ENCODE peak calls at places on chromosome X, in five cellular contexts. M, P, H, V and B are unnamed samples.

GRCh38 chrX:42708222-42708621 is 69.7 kb downstream of the PPP1R2C start:
- DNase-seq in P (no peak), M (peak; percentile 38), H (no peak), V (no peak), B (no peak)

GRCh38 chrX:22128961-22129360 is 96.8 kb downstream of the PHEX start:
- DNase-seq in V (no peak), H (no peak), P (no peak), M (no peak), B (no peak)

GRCh38 chrX:48688531-48689142 is 5.0 kb downstream of the WAS start:
- DNase-seq in M (no peak), P (no peak), H (no peak), V (no peak), B (no peak)

GRCh38 chrX:48996969-48997368 is 5.1 kb downstream of the GRIPAP1 start:
- DNase-seq in V (no peak), M (no peak), H (no peak), P (no peak), B (no peak)

GRCh38 chrX:136711147-136711546 is 63.2 kb downstream of the CD40LG start:
- DNase-seq in M (peak; percentile 60), P (no peak), H (peak; percentile 53), V (peak; percentile 30), B (no peak)

GRCh38 chrX:38166478-38167083 is 54.1 kb downstream of the SRPX start:
- DNase-seq in M (peak; percentile 75), P (no peak), V (no peak), H (peak; percentile 18), B (no peak)

GRCh38 chrX:127908369-127908768 is 143.8 kb downstream of the ACTRT1 start:
- DNase-seq in P (no peak), M (no peak), H (no peak), V (no peak), B (no peak)

GRCh38 chrX:43573441-43574015 is 82.6 kb upstream of the MAOA start:
- DNase-seq in M (no peak), V (no peak), H (no peak), P (no peak), B (no peak)

GRCh38 chrX:134688181-134688580 is 29.9 kb upstream of the PLAC1 start:
- DNase-seq in P (no peak), V (no peak), H (no peak), M (peak; percentile 34), B (no peak)

GRCh38 chrX:123184858-123185251 is 777 bp downstream of the GRIA3 start:
- DNase-seq in M (peak; percentile 55), V (no peak), P (no peak), H (no peak), B (no peak)

GRCh38 chrX:1242901-1243402 is 25.7 kb upstream of the CSF2RA start:
- DNase-seq in P (no peak), V (no peak), M (peak; percentile 4), H (peak; percentile 59), B (no peak)

GRCh38 chrX:39017716-39018115 is 216.5 kb downstream of the MID1IP1 start:
- DNase-seq in P (peak; percentile 24), V (no peak), H (no peak), M (no peak), B (no peak)

GRCh38 chrX:11239230-11239629 is 54.0 kb upstream of the AMELX start:
- DNase-seq in V (no peak), M (peak; percentile 67), H (no peak), P (no peak), B (peak; percentile 46)

GRCh38 chrX:129781134-129782014 is 1.6 kb downstream of the SASH3 start:
- DNase-seq in M (no peak), H (no peak), P (no peak), V (peak; percentile 23), B (no peak)

GRCh38 chrX:48540015-48540350 is 469 bp downstream of the TBC1D25 start:
- DNase-seq in M (peak; percentile 56), V (peak; percentile 29), P (peak; percentile 30), H (no peak), B (no peak)

GRCh38 chrX:150456466-150456865 is 93.3 kb downstream of the MAMLD1 start:
- DNase-seq in M (no peak), P (no peak), H (peak; percentile 7), V (no peak), B (no peak)

GRCh38 chrX:3638280-3638873 is 75.1 kb downstream of the PRKX start:
- DNase-seq in M (peak; percentile 81), P (peak; percentile 23), H (peak; percentile 37), V (no peak), B (no peak)

GRCh38 chrX:11792461-11793421 is 34.7 kb downstream of the MSL3 start:
- DNase-seq in P (no peak), H (peak; percentile 7), V (no peak), M (no peak), B (no peak)

GRCh38 chrX:150482537-150483217 is 85.7 kb upstream of the MTM1 start:
- DNase-seq in P (no peak), M (peak; percentile 44), H (peak; percentile 55), V (no peak), B (peak; percentile 25)

GRCh38 chrX:130770615-130771014 is 132.4 kb downstream of the ENOX2 start:
- DNase-seq in P (no peak), M (peak; percentile 44), H (peak; percentile 16), V (no peak), B (peak; percentile 51)

GRCh38 chrX:153476628-153477027 is 6.3 kb upstream of the HAUS7 start:
- DNase-seq in P (no peak), M (peak; percentile 19), V (peak; percentile 43), H (no peak), B (no peak)

GRCh38 chrX:71992711-71993110 is 82.1 kb downstream of the NHSL2 start:
- DNase-seq in V (no peak), P (no peak), M (no peak), H (no peak), B (no peak)

GRCh38 chrX:103773445-103773844 is 3.2 kb upstream of the PLP1 start:
- DNase-seq in M (no peak), H (no peak), V (no peak), P (no peak), B (no peak)

GRCh38 chrX:70132244-70132643 is 1.0 kb upstream of the IGBP1 start:
- DNase-seq in V (no peak), H (peak; percentile 10), P (no peak), M (no peak), B (no peak)

DNA sequence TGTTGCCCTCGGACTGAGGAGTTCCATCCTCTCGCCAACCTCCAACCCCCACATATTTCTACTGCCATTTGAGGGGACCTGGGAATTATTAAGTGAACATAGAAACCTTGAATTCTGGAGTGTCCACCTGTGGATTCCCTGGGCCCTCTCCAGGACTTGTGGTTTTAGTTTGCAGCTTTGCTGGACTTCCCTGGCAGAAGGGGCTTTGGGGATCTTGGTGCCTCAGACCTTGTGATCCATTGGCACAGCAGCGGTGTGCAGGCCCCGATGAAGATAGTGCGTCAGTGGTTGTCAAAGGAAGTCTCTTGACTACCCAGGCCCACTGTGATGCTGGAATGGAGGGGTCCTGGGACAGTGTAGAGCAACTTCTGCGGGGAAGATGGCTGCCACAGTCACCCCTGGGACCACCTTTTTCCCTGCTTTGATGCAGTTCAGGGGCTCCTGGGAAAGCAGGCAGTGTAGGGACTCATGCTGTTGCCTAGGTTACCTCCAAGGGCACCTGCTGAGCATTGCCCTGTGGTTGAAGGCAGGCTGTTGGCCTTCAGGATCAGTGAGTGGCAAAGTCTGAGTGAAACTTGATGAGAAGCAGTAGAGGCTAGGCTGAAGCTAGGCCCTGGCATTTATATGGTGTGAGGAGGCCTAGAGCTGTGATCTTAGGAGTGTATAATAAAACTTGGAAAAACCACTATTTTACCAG is 2.1 kb downstream of the SLC16A2 start:
- DNase-seq in M (no peak), V (no peak), H (no peak), P (peak; percentile 0), B (no peak)
- H3K4me3 ChIP-seq in M (peak overlapping the region; percentile 83), V (no peak overlapping the region), H (no peak overlapping the region), P (peak overlapping the region; percentile 71), B (no peak overlapping the region)

DNA sequence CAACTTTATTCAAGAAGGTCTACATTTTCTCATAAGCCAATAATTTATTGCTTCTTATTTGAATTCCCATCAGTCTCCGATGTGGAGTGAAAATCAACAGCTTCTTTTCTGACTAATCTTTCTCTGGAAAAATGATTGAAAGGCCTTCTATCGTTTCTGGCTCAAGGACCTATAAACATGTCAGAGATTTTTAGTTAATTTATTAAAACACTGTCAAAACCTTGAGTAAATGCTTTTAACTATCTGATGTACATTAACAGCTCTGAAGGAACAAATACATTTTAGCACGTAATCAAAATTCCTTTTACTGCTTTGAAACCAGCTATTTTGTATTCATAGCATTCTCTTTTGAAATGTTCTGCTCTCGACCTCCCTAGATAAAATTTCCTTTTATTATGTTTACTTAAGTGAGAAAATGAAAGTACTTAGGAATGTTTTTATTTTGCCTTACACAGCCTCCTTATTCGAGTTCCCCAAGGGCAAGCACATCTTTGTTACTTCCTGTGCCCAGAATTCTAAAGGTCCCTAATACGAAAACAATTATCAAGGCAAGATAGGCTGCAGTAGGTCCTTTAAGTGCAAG is 3.2 kb upstream of the ZFX start:
- DNase-seq in P (no peak), H (peak; percentile 52), V (no peak), M (peak; percentile 55), B (no peak)
- H3K4me3 ChIP-seq in P (no peak overlapping the region), H (peak overlapping the region; percentile 18), V (peak overlapping the region; percentile 29), M (peak overlapping the region; percentile 34), B (no peak overlapping the region)

GRCh38 chrX:132957211-132958085 is 981 bp downstream of the HS6ST2 start:
- DNase-seq in V (peak; percentile 6), P (peak; percentile 66), H (peak; percentile 6), M (peak; percentile 25), B (no peak)
- H3K4me3 ChIP-seq in V (peak overlapping the region; percentile 50), P (peak overlapping the region; percentile 55), H (peak overlapping the region; percentile 40), M (peak overlapping the region; percentile 47), B (peak overlapping the region; percentile 54)

GRCh38 chrX:57282568-57282967 is 3.9 kb upstream of the FAAH2 start:
- DNase-seq in P (no peak), M (no peak), H (peak; percentile 4), V (no peak), B (no peak)

GRCh38 chrX:57285001-57285400 is 1.5 kb upstream of the FAAH2 start:
- DNase-seq in M (no peak), P (no peak), V (no peak), H (no peak), B (no peak)

GRCh38 chrX:57289089-57289488 is 2.6 kb downstream of the FAAH2 start:
- DNase-seq in H (no peak), V (no peak), P (no peak), M (no peak), B (no peak)

GRCh38 chrX:57286507-57287251 is at the start of gene FAAH2:
- DNase-seq in V (no peak), H (peak; percentile 30), M (no peak), P (no peak), B (no peak)
- H3K4me3 ChIP-seq in V (peak within 1 kb of the TSS; percentile 26), H (peak within 1 kb of the TSS; percentile 25), M (no peak within 1 kb of the TSS), P (peak within 1 kb of the TSS; percentile 50), B (no peak within 1 kb of the TSS)

DNA sequence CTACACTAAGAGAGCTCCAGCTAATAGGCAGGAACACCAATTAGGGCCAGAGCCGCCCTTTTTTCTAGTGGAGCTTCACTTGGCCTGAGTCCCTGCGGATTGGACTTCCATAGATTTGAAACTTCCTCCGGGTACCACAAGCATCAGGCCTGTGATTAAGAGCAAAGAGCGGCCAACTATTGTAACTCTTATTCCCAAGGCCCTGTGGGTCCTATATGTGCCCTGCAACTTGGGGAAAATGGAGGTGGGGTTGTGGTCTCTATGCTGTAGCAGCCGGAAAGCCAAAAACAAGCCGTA is at the start of gene NCBP2L:
- DNase-seq in H (no peak), V (no peak), M (no peak), P (no peak), B (no peak)
- H3K4me3 ChIP-seq in H (peak within 1 kb of the TSS; percentile 56), V (peak within 1 kb of the TSS; percentile 68), M (peak within 1 kb of the TSS; percentile 80), P (no peak within 1 kb of the TSS), B (peak within 1 kb of the TSS; percentile 48)